ENCODE peak calls at places on chromosomes 12 and 14, in nine cellular contexts. E is heart right ventricle, N is PC-3, R is cardiac muscle cell, L is H9, M is lower lobe of right lung, I is HCT116, H is body of pancreas, Z is Peyer's patch. G is an unnamed sample. For H3K4me1, the result is how much of the 10 kb centered on the place peaks cover.

GRCh38 chr12:112252184-112252583 is 126.8 kb downstream of the TRAFD1 start:
- DNase-seq in E (no peak), N (peak), R (peak), L (no peak), M (peak), I (no peak), H (peak), Z (no peak), G (no peak)

GRCh38 chr14:33836203-33836894 is 114.5 kb downstream of the EGLN3 start:
- DNase-seq in E (no peak), N (no peak), R (no peak), L (no peak), M (no peak), I (no peak), H (no peak), Z (no peak), G (no peak)

GRCh38 chr12:120263725-120264040 is 1.8 kb downstream of the PXN start:
- DNase-seq in E (no peak), N (no peak), R (no peak), L (no peak), M (no peak), I (no peak), H (no peak), Z (no peak), G (no peak)

GRCh38 chr12:103858953-103859601 is 18.0 kb upstream of the NT5DC3 start:
- DNase-seq in E (peak), N (peak), R (peak), L (no peak), M (no peak), I (peak), H (no peak), Z (no peak), G (peak)

GRCh38 chr14:67228325-67228984 is 12.8 kb upstream of the PALS1 start:
- DNase-seq in E (no peak), N (peak), R (no peak), L (no peak), M (no peak), I (no peak), H (no peak), Z (no peak), G (no peak)

GRCh38 chr14:104868060-104868740 is 3.1 kb downstream of the CEP170B start:
- DNase-seq in E (no peak), N (no peak), R (no peak), L (no peak), M (peak), I (no peak), H (no peak), Z (no peak), G (no peak)

GRCh38 chr14:61462566-61463195 is 141.3 kb downstream of the PRKCH start:
- DNase-seq in E (no peak), N (peak), R (peak), L (no peak), M (no peak), I (no peak), H (no peak), Z (no peak), G (no peak)

GRCh38 chr12:96457191-96457930 is 32.0 kb upstream of the CFAP54 start:
- DNase-seq in E (no peak), N (peak), R (no peak), L (peak), M (no peak), I (peak), H (no peak), Z (no peak), G (no peak)

GRCh38 chr12:3075315-3075714 is 1.9 kb upstream of the TSPAN9 start:
- DNase-seq in E (no peak), N (no peak), R (no peak), L (peak), M (no peak), I (no peak), H (no peak), Z (no peak), G (no peak)

GRCh38 chr12:88388566-88389269 is 191.6 kb downstream of the KITLG start:
- DNase-seq in E (no peak), N (no peak), R (peak), L (no peak), M (no peak), I (no peak), H (no peak), Z (no peak), G (no peak)

GRCh38 chr14:105861985-105862465 is 335.6 kb downstream of the TMEM121 start:
- DNase-seq in E (no peak), N (no peak), R (no peak), L (no peak), M (no peak), I (no peak), H (no peak), Z (peak), G (peak)

GRCh38 chr12:6056406-6057211 is 67.9 kb downstream of the VWF start:
- DNase-seq in E (no peak), N (no peak), R (no peak), L (peak), M (no peak), I (peak), H (no peak), Z (no peak), G (no peak)

GRCh38 chr14:94051115-94051514 is 25.0 kb downstream of the OTUB2 start:
- DNase-seq in E (no peak), N (peak), R (peak), L (peak), M (no peak), I (no peak), H (peak), Z (no peak), G (no peak)

GRCh38 chr14:78417532-78417931 is 247.4 kb downstream of the NRXN3 start:
- DNase-seq in E (no peak), N (no peak), R (no peak), L (no peak), M (no peak), I (no peak), H (no peak), Z (no peak), G (no peak)

GRCh38 chr12:31471061-31471460 is 119.9 kb downstream of the DENND5B start:
- DNase-seq in E (no peak), N (peak), R (no peak), L (no peak), M (no peak), I (no peak), H (no peak), Z (no peak), G (no peak)

GRCh38 chr14:105878125-105878524 is 351.7 kb downstream of the TMEM121 start:
- DNase-seq in E (peak), N (no peak), R (no peak), L (no peak), M (peak), I (no peak), H (no peak), Z (peak), G (peak)

GRCh38 chr14:59337151-59337611 is 128.0 kb downstream of the GPR135 start:
- DNase-seq in E (peak), N (no peak), R (peak), L (no peak), M (peak), I (no peak), H (peak), Z (no peak), G (peak)

GRCh38 chr12:58148405-58148804 is 207.0 kb downstream of the ATP23 start:
- DNase-seq in E (no peak), N (peak), R (peak), L (no peak), M (no peak), I (peak), H (peak), Z (no peak), G (no peak)

GRCh38 chr12:6072302-6072752 is 52.1 kb downstream of the VWF start:
- DNase-seq in E (no peak), N (peak), R (peak), L (no peak), M (no peak), I (no peak), H (no peak), Z (no peak), G (no peak)

GRCh38 chr12:60168441-60168840 is 572.6 kb downstream of the SLC16A7 start:
- DNase-seq in E (no peak), N (peak), R (no peak), L (no peak), M (no peak), I (no peak), H (no peak), Z (no peak), G (no peak)

GRCh38 chr12:103731539-103731938 is 109.5 kb downstream of the NT5DC3 start:
- DNase-seq in E (no peak), N (no peak), R (no peak), L (no peak), M (no peak), I (no peak), H (no peak), Z (no peak), G (no peak)

GRCh38 chr12:5140190-5140589 is 96.5 kb downstream of the KCNA5 start:
- DNase-seq in E (no peak), N (no peak), R (no peak), L (no peak), M (no peak), I (no peak), H (no peak), Z (no peak), G (no peak)

GRCh38 chr12:46269429-46270241 is 792 bp upstream of the SLC38A1 start:
- DNase-seq in E (no peak), N (peak), R (no peak), L (peak), M (no peak), I (no peak), H (peak), Z (peak), G (no peak)

GRCh38 chr14:52338282-52338681 is 24.2 kb downstream of the PTGER2 start:
- DNase-seq in E (no peak), N (peak), R (peak), L (no peak), M (no peak), I (no peak), H (no peak), Z (no peak), G (no peak)

GRCh38 chr12:30013051-30013450 is 229.3 kb upstream of the TMTC1 start:
- DNase-seq in E (no peak), N (no peak), R (no peak), L (peak), M (no peak), I (no peak), H (no peak), Z (no peak), G (no peak)

GRCh38 chr12:76259660-76260389 is 88.4 kb downstream of the BBS10 start:
- DNase-seq in E (no peak), N (peak), R (peak), L (no peak), M (no peak), I (no peak), H (peak), Z (no peak), G (no peak)

GRCh38 chr14:92986254-92987147 is 63.6 kb downstream of the CHGA start:
- DNase-seq in E (peak), N (peak), R (peak), L (no peak), M (peak), I (no peak), H (peak), Z (no peak), G (peak)

GRCh38 chr12:131147894-131148293 is 194.2 kb downstream of the ADGRD1 start:
- DNase-seq in E (no peak), N (no peak), R (no peak), L (no peak), M (no peak), I (no peak), H (no peak), Z (no peak), G (no peak)

GRCh38 chr12:106739815-106740552 is 34.5 kb upstream of the RIC8B start:
- DNase-seq in E (no peak), N (peak), R (peak), L (no peak), M (no peak), I (no peak), H (no peak), Z (no peak), G (no peak)

GRCh38 chr12:114430306-114430705 is 24.4 kb upstream of the TBX5 start:
- DNase-seq in E (no peak), N (peak), R (peak), L (no peak), M (no peak), I (no peak), H (no peak), Z (no peak), G (no peak)

GRCh38 chr12:65490193-65490592 is 211.7 kb downstream of the MSRB3 start:
- DNase-seq in E (no peak), N (peak), R (peak), L (no peak), M (no peak), I (no peak), H (no peak), Z (no peak), G (no peak)

GRCh38 chr12:121238604-121239334 is 28.8 kb downstream of the P2RX4 start:
- DNase-seq in E (no peak), N (no peak), R (no peak), L (peak), M (no peak), I (no peak), H (peak), Z (no peak), G (no peak)

GRCh38 chr12:98464155-98464554 is 51.2 kb upstream of the TMPO start:
- DNase-seq in E (no peak), N (no peak), R (peak), L (no peak), M (peak), I (no peak), H (peak), Z (no peak), G (no peak)

GRCh38 chr14:67510121-67510520 is 21.6 kb upstream of the TMEM229B start:
- DNase-seq in E (no peak), N (no peak), R (peak), L (no peak), M (no peak), I (no peak), H (peak), Z (no peak), G (no peak)

GRCh38 chr12:34344851-34345522 is 322.7 kb downstream of the ALG10 start:
- DNase-seq in E (no peak), N (no peak), R (no peak), L (no peak), M (no peak), I (no peak), H (no peak), Z (no peak), G (no peak)

GRCh38 chr14:91996951-91997371 is 42.9 kb downstream of the TRIP11 start:
- DNase-seq in E (no peak), N (peak), R (peak), L (no peak), M (no peak), I (peak), H (peak), Z (no peak), G (no peak)

GRCh38 chr14:105147701-105148603 is 20.6 kb downstream of the JAG2 start:
- DNase-seq in E (peak), N (no peak), R (no peak), L (no peak), M (peak), I (no peak), H (no peak), Z (no peak), G (peak)

DNA sequence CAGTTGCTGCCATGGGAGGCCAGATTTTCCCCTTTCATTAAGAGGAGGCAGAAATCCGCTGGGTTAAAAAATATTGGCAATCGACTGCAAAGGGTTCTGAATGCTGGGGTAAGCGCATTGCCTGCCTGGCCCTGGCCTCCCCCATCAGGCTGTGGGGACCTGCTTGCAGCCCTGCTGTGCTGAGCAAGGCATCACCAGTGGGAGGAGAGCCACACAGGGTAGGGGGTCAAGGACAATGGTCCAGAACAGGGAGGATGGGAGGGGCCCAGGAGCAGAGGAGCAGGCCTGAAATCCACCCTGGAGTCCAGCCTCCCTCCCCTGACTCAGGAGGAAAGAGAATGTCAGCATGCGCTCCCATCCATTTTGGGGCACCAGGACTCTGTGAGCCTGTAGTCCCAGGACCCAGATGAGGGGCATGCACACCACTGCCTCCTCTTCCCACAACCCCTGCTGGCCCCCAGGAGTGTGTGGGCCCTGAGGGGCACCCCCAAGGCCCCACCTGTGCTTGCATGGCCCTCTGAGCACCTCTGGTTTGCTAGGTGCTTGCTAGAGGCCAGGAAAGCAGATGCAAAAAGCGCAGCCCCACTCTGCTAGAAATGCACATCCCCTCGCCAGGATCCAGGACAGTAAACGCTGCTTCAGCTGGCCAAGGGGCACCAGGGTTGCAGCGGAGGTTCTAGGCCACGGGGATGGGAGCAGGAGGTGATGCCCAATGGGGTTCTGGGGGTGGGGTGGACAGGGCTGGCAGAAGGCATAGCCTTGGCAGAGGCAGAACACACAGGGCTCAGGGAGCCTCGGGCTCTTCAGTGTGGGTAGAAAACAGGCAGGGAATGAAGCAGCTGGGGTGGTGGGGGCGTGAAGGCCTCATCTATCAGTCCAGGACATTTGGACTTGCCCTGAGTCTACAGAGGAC is 14.6 kb downstream of the TESC start:
- DNase-seq in E (no peak), N (no peak), R (no peak), L (no peak), M (peak), I (no peak), H (no peak), Z (no peak), G (peak)
- H3K4me1 ChIP-seq in E (under half), N (under half), R (under half), L (under half), M (under half), I (under half), H (half or more), Z (under half), G (under half)

DNA sequence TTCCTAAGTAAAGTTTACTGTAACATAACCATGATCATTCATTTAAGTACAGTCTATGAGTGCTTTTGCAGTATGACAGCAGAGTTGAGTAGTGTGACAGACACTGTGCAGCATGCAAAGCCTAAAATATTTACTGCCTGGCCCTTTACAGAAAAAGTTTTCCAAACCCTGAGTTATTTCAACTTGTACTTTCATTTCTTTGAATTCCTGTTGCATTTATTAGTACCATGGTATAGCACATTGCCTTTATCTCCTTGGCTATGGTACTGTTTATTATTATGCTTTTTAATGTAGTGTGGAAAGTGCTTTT is 6.2 kb downstream of the ARHGAP5 start:
- DNase-seq in E (no peak), N (no peak), R (no peak), L (no peak), M (no peak), I (no peak), H (no peak), Z (no peak), G (no peak)
- H3K4me1 ChIP-seq in E (half or more), N (under half), R (half or more), L (under half), M (half or more), I (half or more), H (half or more), Z (under half), G (under half)

GRCh38 chr12:116236986-116237385 is 40.5 kb downstream of the MED13L start:
- DNase-seq in E (no peak), N (no peak), R (no peak), L (no peak), M (no peak), I (no peak), H (no peak), Z (no peak), G (no peak)
- H3K4me1 ChIP-seq in E (half or more), N (under half), R (under half), L (under half), M (half or more), I (under half), H (under half), Z (under half), G (under half)

GRCh38 chr12:218221-218620 is 4.3 kb upstream of the SLC6A12 start:
- DNase-seq in E (no peak), N (no peak), R (no peak), L (no peak), M (no peak), I (no peak), H (no peak), Z (no peak), G (peak)

GRCh38 chr12:219891-220352 is 6.0 kb upstream of the SLC6A12 start:
- DNase-seq in E (peak), N (peak), R (peak), L (peak), M (peak), I (peak), H (peak), Z (no peak), G (peak)

GRCh38 chr12:221736-222135 is 7.8 kb upstream of the SLC6A12 start:
- DNase-seq in E (no peak), N (no peak), R (no peak), L (no peak), M (no peak), I (no peak), H (no peak), Z (no peak), G (no peak)

GRCh38 chr12:220946-221550 is 7.1 kb upstream of the SLC6A12 start:
- DNase-seq in E (no peak), N (no peak), R (no peak), L (no peak), M (no peak), I (no peak), H (no peak), Z (no peak), G (peak)

DNA sequence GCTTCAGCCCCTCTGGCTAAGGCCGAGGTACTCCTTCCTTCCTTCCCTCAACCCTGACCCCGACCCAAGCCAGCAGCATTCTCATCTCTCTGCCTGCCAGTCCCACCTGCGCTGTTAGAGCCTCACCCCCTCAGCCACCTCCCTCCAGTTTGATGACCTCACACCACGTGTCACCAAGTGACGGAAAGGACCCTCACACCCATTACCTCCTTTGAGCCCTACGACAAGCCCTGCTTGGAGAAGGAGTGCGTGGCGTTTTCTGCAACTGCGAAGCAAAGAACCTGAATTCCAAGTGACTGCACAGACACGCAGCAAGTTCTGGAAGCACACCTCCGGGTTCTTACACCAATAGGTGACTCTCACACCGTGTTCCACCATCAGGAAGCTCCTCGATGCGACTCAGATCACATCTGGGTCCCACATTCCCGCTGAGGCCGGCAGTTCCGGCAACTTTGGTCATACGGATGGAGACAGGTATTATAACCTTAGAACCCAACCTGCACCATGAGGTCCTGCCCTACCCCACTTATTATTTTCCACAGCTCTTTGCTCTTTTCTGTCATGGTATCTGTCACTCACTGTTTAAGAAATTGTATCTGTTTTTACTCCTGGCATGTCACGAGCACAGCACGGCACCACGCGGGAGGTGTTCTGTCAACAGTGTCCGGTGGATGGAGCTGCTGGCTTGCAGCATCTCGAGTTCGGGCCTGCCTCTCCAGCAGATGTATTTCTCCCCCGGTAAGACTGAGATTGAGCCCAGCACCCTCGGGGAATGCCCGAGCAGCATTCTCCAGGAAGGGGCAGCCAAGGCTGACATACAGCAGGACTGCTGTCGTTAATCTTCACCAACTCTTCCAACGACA is 5.0 kb upstream of the SLC6A12 start:
- DNase-seq in E (no peak), N (no peak), R (peak), L (no peak), M (no peak), I (no peak), H (no peak), Z (no peak), G (peak)
- H3K4me1 ChIP-seq in E (under half), N (under half), R (under half), L (under half), M (under half), I (under half), H (under half), Z (under half), G (under half)